ENCODE peak calls at places on chromosomes 12 and 14, in nine cellular contexts. I is lung, W is tibial nerve, P is fibroblast of lung, G is sigmoid colon, Q is left ventricle myocardium inferior, Y is mesenchymal stem cell, K is body of pancreas, T is stomach. J is an unnamed sample.
A peak's percentile ranks its signal among the peaks of the same experiment; 100 is the strongest.

GRCh38 chr12:2016862-2017723 is 12.8 kb upstream of the DCP1B start:
- DNase-seq in I (no peak), W (no peak), P (no peak), G (no peak), Q (no peak), Y (no peak), K (no peak), T (no peak), J (no peak)

GRCh38 chr12:127556487-127556886 is 710.5 kb upstream of the TMEM132C start:
- DNase-seq in I (no peak), W (no peak), P (no peak), G (no peak), Q (no peak), Y (no peak), K (no peak), T (no peak), J (no peak)

GRCh38 chr12:123288751-123289346 is 17.2 kb upstream of the CDK2AP1 start:
- DNase-seq in I (no peak), W (no peak), P (no peak), G (no peak), Q (no peak), Y (no peak), K (no peak), T (no peak), J (no peak)

GRCh38 chr12:42482086-42482819 is 107.3 kb downstream of the PRICKLE1 start:
- DNase-seq in I (peak; percentile 80), W (no peak), P (peak; percentile 56), G (peak; percentile 66), Q (peak; percentile 75), Y (no peak), K (peak; percentile 73), T (peak; percentile 72), J (no peak)

GRCh38 chr12:67981236-67982164 is 7.7 kb upstream of the IFNG-AS1 start:
- DNase-seq in I (no peak), W (no peak), P (peak; percentile 74), G (no peak), Q (no peak), Y (peak; percentile 70), K (no peak), T (no peak), J (no peak)

GRCh38 chr14:91835197-91835919 is 32.0 kb downstream of the TC2N start:
- DNase-seq in I (no peak), W (no peak), P (no peak), G (no peak), Q (no peak), Y (no peak), K (no peak), T (peak; percentile 34), J (no peak)

GRCh38 chr14:51661504-51661903 is 9.8 kb downstream of the FRMD6 start:
- DNase-seq in I (no peak), W (no peak), P (no peak), G (no peak), Q (no peak), Y (no peak), K (no peak), T (no peak), J (no peak)

GRCh38 chr12:6363330-6364036 is 11.9 kb downstream of the SCNN1A start:
- DNase-seq in I (no peak), W (peak; percentile 65), P (peak; percentile 53), G (peak; percentile 91), Q (peak; percentile 82), Y (peak; percentile 64), K (peak; percentile 85), T (peak; percentile 84), J (no peak)

GRCh38 chr12:51867796-51868428 is 19.4 kb upstream of the FIGNL2 start:
- DNase-seq in I (no peak), W (no peak), P (no peak), G (no peak), Q (no peak), Y (no peak), K (no peak), T (no peak), J (no peak)

GRCh38 chr12:51869490-51869865 is 18.4 kb upstream of the ANKRD33 start:
- DNase-seq in I (no peak), W (no peak), P (no peak), G (no peak), Q (no peak), Y (no peak), K (no peak), T (no peak), J (no peak)

GRCh38 chr12:51871126-51871525 is 16.8 kb upstream of the ANKRD33 start:
- DNase-seq in I (no peak), W (no peak), P (no peak), G (no peak), Q (peak; percentile 48), Y (no peak), K (no peak), T (no peak), J (peak; percentile 55)

GRCh38 chr12:51869931-51870330 is 18.0 kb upstream of the ANKRD33 start:
- DNase-seq in I (no peak), W (no peak), P (no peak), G (no peak), Q (no peak), Y (no peak), K (no peak), T (no peak), J (no peak)

DNA sequence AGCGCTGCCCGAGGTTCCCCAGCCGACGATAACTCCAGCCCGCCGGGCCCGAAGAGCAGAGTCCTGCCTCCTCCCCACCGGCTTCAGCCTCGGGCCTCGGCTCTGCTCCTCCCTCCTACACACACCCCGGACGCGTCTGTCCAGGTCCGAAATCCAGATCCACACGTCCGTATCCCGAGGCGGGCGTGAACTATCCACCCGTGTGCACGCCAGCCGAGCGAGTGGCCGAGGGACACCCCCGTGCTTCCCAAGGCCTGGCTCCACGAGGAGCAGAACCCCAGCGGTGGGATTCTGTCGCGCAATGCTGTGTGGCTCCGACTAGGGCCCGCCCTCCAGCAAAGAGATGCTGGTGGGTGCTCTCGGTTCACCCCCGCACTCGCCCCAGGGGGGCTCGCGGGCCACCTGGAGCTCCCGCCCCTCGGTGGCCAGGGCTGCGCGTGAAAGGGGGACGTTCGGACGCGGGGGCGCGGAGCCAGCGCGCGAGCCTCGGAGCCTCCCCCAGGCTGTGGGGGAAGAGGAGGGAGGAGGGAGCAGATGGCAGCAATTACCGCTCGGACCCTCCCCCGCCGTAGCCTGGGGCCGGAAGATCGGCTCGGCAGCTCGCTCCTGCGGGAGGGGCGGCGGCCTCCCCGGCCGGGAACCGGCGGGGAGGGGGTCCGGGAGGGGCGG is 18.9 kb upstream of the ANKRD33 start:
- DNase-seq in I (no peak), W (no peak), P (no peak), G (no peak), Q (no peak), Y (peak; percentile 26), K (no peak), T (no peak), J (no peak)
- H3K27me3 ChIP-seq in I (no peaks in the 10 kb centered on the region), W (peaks cover 9% of the 10 kb centered on the region), P (peaks cover 23% of the 10 kb centered on the region), G (peaks cover 67% of the 10 kb centered on the region), Q (peaks cover 61% of the 10 kb centered on the region), Y (peaks cover 49% of the 10 kb centered on the region), K (peaks cover 16% of the 10 kb centered on the region), T (peaks cover 85% of the 10 kb centered on the region), J (peaks cover 19% of the 10 kb centered on the region)

GRCh38 chr14:81170829-81171195 is 49.9 kb downstream of the GTF2A1 start:
- DNase-seq in I (no peak), W (no peak), P (no peak), G (no peak), Q (no peak), Y (no peak), K (no peak), T (no peak), J (no peak)

GRCh38 chr14:81170104-81170828 is 50.5 kb downstream of the GTF2A1 start:
- DNase-seq in I (peak; percentile 92), W (peak; percentile 89), P (peak; percentile 89), G (peak; percentile 97), Q (peak; percentile 95), Y (peak; percentile 92), K (peak; percentile 94), T (peak; percentile 92), J (peak; percentile 45)

GRCh38 chr14:81169267-81169666 is 51.5 kb downstream of the GTF2A1 start:
- DNase-seq in I (no peak), W (no peak), P (no peak), G (no peak), Q (no peak), Y (no peak), K (no peak), T (no peak), J (no peak)

GRCh38 chr14:81172353-81172752 is 48.4 kb downstream of the GTF2A1 start:
- DNase-seq in I (no peak), W (no peak), P (no peak), G (no peak), Q (no peak), Y (no peak), K (no peak), T (no peak), J (no peak)

DNA sequence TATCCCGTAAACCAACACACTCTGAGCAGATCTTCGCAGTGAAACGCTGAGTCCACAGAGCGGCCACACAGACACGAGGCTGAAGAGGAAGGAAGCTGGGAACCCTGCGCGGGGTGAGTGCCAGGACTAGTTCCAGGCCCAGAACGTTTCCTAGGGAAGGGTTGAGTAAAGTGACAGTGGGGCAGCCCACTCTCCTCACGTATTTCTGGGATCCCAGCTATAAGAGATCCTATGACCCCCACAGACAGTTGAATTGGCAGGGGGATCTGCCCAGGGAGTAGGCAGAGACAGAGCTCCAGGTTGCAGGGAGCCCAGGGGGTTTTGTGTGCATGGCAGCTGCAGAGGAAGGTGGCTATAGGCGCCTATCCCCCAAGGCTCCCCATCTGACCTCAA is 51.1 kb downstream of the GTF2A1 start:
- DNase-seq in I (peak; percentile 67), W (peak; percentile 37), P (peak; percentile 14), G (peak; percentile 87), Q (peak; percentile 77), Y (peak; percentile 14), K (peak; percentile 60), T (peak; percentile 58), J (no peak)
- H3K4me3 ChIP-seq in I (peak overlapping the region; percentile 52), W (peak overlapping the region; percentile 61), P (peak overlapping the region; percentile 56), G (peak overlapping the region; percentile 69), Q (peak overlapping the region; percentile 84), Y (peak overlapping the region; percentile 82), K (peak overlapping the region; percentile 54), T (peak overlapping the region; percentile 60), J (peak overlapping the region; percentile 55)

DNA sequence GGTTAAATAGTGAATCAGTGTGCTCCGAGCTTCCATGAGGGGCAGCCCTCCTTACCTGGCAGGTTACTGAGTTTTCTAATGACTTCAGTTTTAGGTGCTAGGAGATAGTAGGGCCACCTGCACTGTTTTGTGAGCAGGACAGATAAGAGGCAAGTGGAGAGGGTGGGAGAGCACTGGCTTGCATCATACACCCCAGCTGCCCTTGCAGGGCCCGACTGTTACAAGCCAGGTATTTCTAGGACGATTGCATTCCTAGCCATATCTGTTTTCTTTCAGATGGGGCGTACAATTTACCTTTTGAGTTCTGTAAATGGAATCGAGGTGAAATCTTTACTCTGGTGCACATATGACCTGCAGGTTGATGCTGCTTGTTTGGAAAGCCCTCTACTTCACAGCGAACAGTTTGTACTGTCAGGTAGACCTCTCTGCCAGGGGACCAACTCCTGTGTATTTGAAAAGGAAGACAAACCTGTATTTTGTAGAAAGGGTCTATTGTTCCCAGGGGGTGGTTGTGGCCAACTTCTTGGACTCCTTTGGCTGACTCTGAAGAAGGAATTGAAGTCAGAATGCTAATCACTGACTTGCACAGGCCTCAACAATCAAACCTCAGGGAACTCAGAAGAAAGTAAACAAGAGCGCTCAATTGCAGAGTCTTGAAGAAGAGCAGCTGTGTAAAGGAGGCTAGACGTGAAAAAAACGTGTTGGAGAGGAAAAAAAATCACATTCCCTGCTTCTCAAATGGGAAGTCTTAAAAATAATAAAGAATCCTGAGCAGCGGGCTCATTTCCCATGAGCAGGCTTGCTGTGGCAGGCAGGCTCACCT is 57.2 kb downstream of the ETV6 start:
- DNase-seq in I (no peak), W (no peak), P (peak; percentile 45), G (no peak), Q (no peak), Y (peak; percentile 58), K (peak; percentile 41), T (no peak), J (no peak)
- H3K27ac ChIP-seq in I (no peak overlapping the region), W (no peak overlapping the region), P (no peak overlapping the region), G (peak overlapping the region; percentile 78), Q (peak overlapping the region; percentile 62), Y (peak overlapping the region; percentile 24), K (peak overlapping the region; percentile 80), T (peak overlapping the region; percentile 70), J (no peak overlapping the region)

GRCh38 chr12:120640840-120641833 is 711 bp downstream of the CABP1 start:
- DNase-seq in I (peak; percentile 54), W (no peak), P (peak; percentile 39), G (no peak), Q (peak; percentile 43), Y (peak; percentile 58), K (peak; percentile 64), T (peak; percentile 66), J (no peak)
- H3K27me3 ChIP-seq in I (peaks cover 19% of the 10 kb centered on the region), W (peaks cover 58% of the 10 kb centered on the region), P (peaks cover 45% of the 10 kb centered on the region), G (peaks cover 74% of the 10 kb centered on the region), Q (peaks cover 66% of the 10 kb centered on the region), Y (peaks cover 80% of the 10 kb centered on the region), K (no peaks in the 10 kb centered on the region), T (peaks cover 69% of the 10 kb centered on the region), J (peaks cover 32% of the 10 kb centered on the region)

J was measured in HL-60.